ENCODE peak calls at places on chromosomes 11 and 22, in eight cellular contexts. H is A549, X is tibial nerve, A is esophagus muscularis mucosa, U is transverse colon, P is sigmoid colon, J is ovary, G is K562. V is an unnamed sample.

GRCh38 chr11:128336203-128336602 is 251.2 kb downstream of the ETS1 start:
- DNase-seq in H (peak), X (peak), A (peak), U (peak), P (peak), J (peak), G (no peak), V (peak)

GRCh38 chr11:112903310-112903709 is 57.9 kb upstream of the NCAM1 start:
- DNase-seq in H (no peak), X (no peak), A (no peak), U (no peak), P (no peak), J (no peak), G (no peak), V (no peak)

GRCh38 chr11:72652871-72653615 is 21.2 kb downstream of the PDE2A start:
- DNase-seq in H (no peak), X (no peak), A (no peak), U (no peak), P (no peak), J (no peak), G (peak), V (no peak)

GRCh38 chr11:124676386-124676785 is 2.7 kb downstream of the SPA17 start:
- DNase-seq in H (no peak), X (no peak), A (no peak), U (peak), P (no peak), J (no peak), G (no peak), V (no peak)

GRCh38 chr11:123507043-123507442 is 77.0 kb downstream of the GRAMD1B start:
- DNase-seq in H (no peak), X (no peak), A (no peak), U (no peak), P (no peak), J (no peak), G (no peak), V (no peak)

GRCh38 chr11:108148549-108148948 is 27.2 kb downstream of the ACAT1 start:
- DNase-seq in H (no peak), X (no peak), A (no peak), U (no peak), P (no peak), J (no peak), G (no peak), V (no peak)

GRCh38 chr22:42990131-42990838 is 24.7 kb downstream of the PACSIN2 start:
- DNase-seq in H (peak), X (no peak), A (no peak), U (peak), P (peak), J (no peak), G (no peak), V (no peak)

GRCh38 chr11:124891390-124891861 is 6.2 kb downstream of the ROBO4 start:
- DNase-seq in H (no peak), X (no peak), A (no peak), U (no peak), P (peak), J (no peak), G (no peak), V (no peak)

GRCh38 chr11:69285766-69286165 is 8.2 kb upstream of the MYEOV start:
- DNase-seq in H (no peak), X (no peak), A (no peak), U (no peak), P (no peak), J (no peak), G (no peak), V (no peak)

GRCh38 chr11:47992959-47993820 is 12.8 kb downstream of the PTPRJ start:
- DNase-seq in H (peak), X (no peak), A (no peak), U (peak), P (no peak), J (no peak), G (peak), V (no peak)

GRCh38 chr11:13338437-13339069 is 61.0 kb downstream of the BMAL1 start:
- DNase-seq in H (peak), X (no peak), A (no peak), U (no peak), P (no peak), J (no peak), G (peak), V (no peak)

GRCh38 chr11:119368121-119369034 is 13.1 kb downstream of the USP2 start:
- DNase-seq in H (peak), X (no peak), A (no peak), U (peak), P (peak), J (peak), G (peak), V (peak)

GRCh38 chr11:63978551-63979235 is 4.3 kb downstream of the COX8A start:
- DNase-seq in H (no peak), X (no peak), A (no peak), U (no peak), P (no peak), J (no peak), G (no peak), V (no peak)

GRCh38 chr11:93512965-93513667 is 30.1 kb downstream of the SMCO4 start:
- DNase-seq in H (no peak), X (no peak), A (no peak), U (no peak), P (no peak), J (no peak), G (no peak), V (no peak)

GRCh38 chr22:25880524-25880923 is 138.5 kb downstream of the MYO18B start:
- DNase-seq in H (peak), X (no peak), A (no peak), U (no peak), P (no peak), J (no peak), G (no peak), V (no peak)
- TF ChIP-seq EP300 in H (no peak), X (no peak), A (no peak), U (no peak), P (no peak), J (no peak), G (no peak), V (no peak)

DNA sequence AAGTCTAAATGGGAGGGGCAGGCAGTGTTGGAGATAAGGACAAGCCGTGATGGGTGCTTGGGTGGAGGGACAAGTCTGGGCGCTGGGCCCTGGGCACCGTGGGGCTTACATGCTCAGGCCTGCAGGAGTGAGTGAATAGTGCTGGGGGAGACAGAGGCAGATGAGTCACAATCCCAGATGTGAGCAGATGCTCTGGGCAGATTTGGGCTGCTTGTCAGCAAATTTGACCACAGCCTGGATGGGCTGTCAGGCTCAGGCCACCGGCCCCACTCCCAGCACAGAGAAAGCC is 41.6 kb upstream of the ZBED5 start:
- DNase-seq in H (no peak), X (no peak), A (no peak), U (peak), P (peak), J (peak), G (peak), V (no peak)
- TF ChIP-seq EP300 in H (no peak), X (no peak), A (no peak), U (no peak), P (no peak), J (no peak), G (peak), V (no peak)

GRCh38 chr11:116861539-116861938 is 24.1 kb upstream of the APOA1 start:
- DNase-seq in H (no peak), X (no peak), A (no peak), U (no peak), P (no peak), J (no peak), G (peak), V (no peak)

GRCh38 chr11:116862951-116863350 is 25.5 kb upstream of the APOA1 start:
- DNase-seq in H (no peak), X (no peak), A (no peak), U (no peak), P (no peak), J (no peak), G (no peak), V (no peak)

GRCh38 chr11:116864531-116864930 is 27.1 kb upstream of the APOA1 start:
- DNase-seq in H (no peak), X (no peak), A (no peak), U (no peak), P (no peak), J (no peak), G (no peak), V (no peak)

GRCh38 chr11:116860303-116860702 is 22.9 kb upstream of the APOA1 start:
- DNase-seq in H (no peak), X (no peak), A (no peak), U (no peak), P (no peak), J (no peak), G (peak), V (no peak)

GRCh38 chr11:116862101-116862637 is 24.7 kb upstream of the APOA1 start:
- DNase-seq in H (no peak), X (no peak), A (no peak), U (no peak), P (no peak), J (no peak), G (no peak), V (no peak)
- TF ChIP-seq EP300 in H (no peak), X (no peak), A (no peak), U (no peak), P (no peak), J (no peak), G (no peak), V (no peak)

GRCh38 chr22:28977050-28977449 is 84.6 kb downstream of the C22orf31 start:
- DNase-seq in H (no peak), X (no peak), A (no peak), U (no peak), P (no peak), J (no peak), G (no peak), V (no peak)
- TF ChIP-seq EP300 in H (no peak), X (no peak), A (no peak), U (no peak), P (no peak), J (no peak), G (no peak), V (no peak)

DNA sequence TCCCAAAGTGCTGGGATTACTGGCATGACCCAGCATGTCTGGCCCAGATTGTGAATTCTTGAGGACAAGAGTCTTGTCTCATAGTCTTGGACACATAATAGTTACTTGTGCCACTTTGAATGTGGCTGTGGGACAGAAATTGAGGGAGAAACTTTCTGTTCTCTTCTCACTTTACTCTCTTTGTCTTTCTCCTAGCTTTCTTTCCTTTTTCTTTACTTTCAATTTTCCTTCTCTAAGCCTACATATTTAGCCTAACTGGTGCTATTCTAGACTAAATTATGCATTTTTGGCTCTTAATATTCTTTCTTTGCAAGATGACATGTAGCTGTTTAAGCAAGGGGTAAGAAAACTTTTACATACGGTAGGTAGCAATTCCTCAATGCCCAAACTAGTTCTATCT is 33.2 kb downstream of the HORMAD2 start:
- DNase-seq in H (no peak), X (no peak), A (no peak), U (no peak), P (no peak), J (no peak), G (no peak), V (no peak)
- TF ChIP-seq EP300 in H (no peak), X (no peak), A (no peak), U (no peak), P (no peak), J (no peak), G (no peak), V (no peak)

V was measured in stomach.